ENCODE peak calls at places on chromosomes 12 and 14, in nine cellular contexts. C is effector CD8-positive, alpha-beta T cell; P is NCI-H1417; R is ACHN; K is NCI-H2081; U is stimulated activated CD4-positive, alpha-beta T cell treated with anti-CD3 and anti-CD28 coated beads, Interleukin-1b, Interleukin-23, amount 100 ng/mL, for 48 hours; T is B cell; F is stimulated activated CD8-positive, alpha-beta memory T cell treated with anti-CD3 and anti-CD28 coated beads, Interleukin-12 subunit alpha, Interleukin-12 subunit beta, amount 100 ng/mL, for 4 hours; A is NCI-H1105. Z is an unnamed sample.

GRCh38 chr14:71931492-71932228 is 569 bp upstream of the RGS6 start:
- DNase-seq in C (no peak), P (peak), R (no peak), K (no peak), U (no peak), T (no peak), F (no peak), A (no peak), Z (no peak)

GRCh38 chr12:104547239-104547638 is 90.5 kb downstream of the CHST11 start:
- DNase-seq in C (no peak), P (peak), R (no peak), K (no peak), U (no peak), T (no peak), F (no peak), A (peak), Z (no peak)

GRCh38 chr12:18074001-18074400 is 16.0 kb downstream of the RERGL start:
- DNase-seq in C (no peak), P (no peak), R (peak), K (peak), U (no peak), T (no peak), F (no peak), A (no peak), Z (no peak)

GRCh38 chr12:125187780-125188741 is 122.8 kb downstream of the AACS start:
- DNase-seq in C (no peak), P (no peak), R (no peak), K (no peak), U (no peak), T (no peak), F (no peak), A (no peak), Z (no peak)

GRCh38 chr12:1470051-1470450 is 124.3 kb downstream of the FBXL14 start:
- DNase-seq in C (no peak), P (no peak), R (no peak), K (no peak), U (no peak), T (no peak), F (no peak), A (no peak), Z (no peak)

GRCh38 chr12:114668905-114669304 is 15.1 kb downstream of the TBX3 start:
- DNase-seq in C (no peak), P (no peak), R (no peak), K (no peak), U (no peak), T (no peak), F (no peak), A (no peak), Z (no peak)

GRCh38 chr12:69779928-69780327 is 41.3 kb downstream of the RAB3IP start:
- DNase-seq in C (no peak), P (peak), R (peak), K (peak), U (peak), T (no peak), F (no peak), A (peak), Z (peak)

GRCh38 chr14:103730490-103731035 is 15.0 kb downstream of the ZFYVE21 start:
- DNase-seq in C (no peak), P (no peak), R (no peak), K (no peak), U (no peak), T (no peak), F (no peak), A (no peak), Z (no peak)

GRCh38 chr14:68695326-68695768 is 97.5 kb downstream of the ZFP36L1 start:
- DNase-seq in C (no peak), P (no peak), R (peak), K (no peak), U (peak), T (no peak), F (peak), A (no peak), Z (no peak)

GRCh38 chr12:126534495-126534894 is 1469.3 kb downstream of the AACS start:
- DNase-seq in C (no peak), P (no peak), R (no peak), K (no peak), U (no peak), T (no peak), F (no peak), A (no peak), Z (no peak)

GRCh38 chr12:109033239-109034196 is 12.7 kb upstream of the SVOP start:
- DNase-seq in C (no peak), P (peak), R (no peak), K (no peak), U (no peak), T (no peak), F (no peak), A (no peak), Z (no peak)

GRCh38 chr12:19620222-19620621 is 180.9 kb downstream of the AEBP2 start:
- DNase-seq in C (no peak), P (no peak), R (no peak), K (no peak), U (no peak), T (no peak), F (no peak), A (no peak), Z (no peak)

GRCh38 chr12:49126852-49127763 is 4.1 kb downstream of the TUBA1B start:
- DNase-seq in C (no peak), P (no peak), R (no peak), K (no peak), U (no peak), T (no peak), F (no peak), A (no peak), Z (peak)

GRCh38 chr12:131755305-131756113 is 44.6 kb downstream of the SFSWAP start:
- DNase-seq in C (no peak), P (no peak), R (peak), K (peak), U (peak), T (peak), F (no peak), A (peak), Z (peak)